ENCODE peak calls at places on chromosomes 7 and 10, in four cellular contexts. W is astrocyte, C is coronary artery, P is cardiac fibroblast. E is an unnamed sample.

GRCh38 chr10:4683137-4683536 is 142.9 kb upstream of the AKR1E2 start:
- DNase-seq in W (no peak), C (no peak), P (no peak), E (no peak)

GRCh38 chr10:75853085-75853484 is 421.7 kb downstream of the LRMDA start:
- DNase-seq in W (no peak), C (no peak), P (peak; percentile 2), E (no peak)

GRCh38 chr7:129332354-129333056 is 101.7 kb upstream of the STRIP2 start:
- DNase-seq in W (peak; percentile 60), C (no peak), P (peak; percentile 42), E (peak; percentile 60)

GRCh38 chr7:11203224-11203623 is 229.6 kb downstream of the PHF14 start:
- DNase-seq in W (no peak), C (no peak), P (no peak), E (no peak)

GRCh38 chr7:64890761-64891666 is 12.1 kb upstream of the ZNF273 start:
- DNase-seq in W (no peak), C (peak; percentile 72), P (no peak), E (no peak)

GRCh38 chr10:4066581-4067403 is 281.8 kb upstream of the KLF6 start:
- DNase-seq in W (no peak), C (no peak), P (no peak), E (no peak)

GRCh38 chr7:157253850-157254249 is 83.0 kb upstream of the DNAJB6 start:
- DNase-seq in W (no peak), C (no peak), P (no peak), E (no peak)

GRCh38 chr7:84490661-84491060 is 296.1 kb upstream of the SEMA3A start:
- DNase-seq in W (peak; percentile 44), C (no peak), P (peak; percentile 23), E (no peak)

GRCh38 chr10:88525371-88526079 is 57.6 kb downstream of the RNLS start:
- DNase-seq in W (peak; percentile 81), C (no peak), P (peak; percentile 71), E (peak; percentile 98)

GRCh38 chr10:126185666-126186447 is 202.4 kb downstream of the ADAM12 start:
- DNase-seq in W (no peak), C (no peak), P (no peak), E (no peak)

GRCh38 chr10:114413398-114413797 is 9.1 kb upstream of the AFAP1L2 start:
- DNase-seq in W (no peak), C (no peak), P (peak; percentile 46), E (peak; percentile 23)

E was measured in amniotic epithelial cell.